ENCODE peak calls at places on chromosomes 7 and 10, in five cellular contexts. T is NB4, X is neural crest cell, V is IMR-90, B is endothelial cell. A is an unnamed sample.
A peak's percentile ranks its signal among the peaks of the same experiment; 100 is the strongest.

GRCh38 chr7:142482899-142483658 is 225.2 kb upstream of the PRSS58 start:
- DNase-seq in T (peak; percentile 75), B (peak; percentile 68), V (peak; percentile 66), X (peak; percentile 30), A (no peak)

GRCh38 chr7:18293759-18294158 is 201.8 kb upstream of the HDAC9 start:
- DNase-seq in X (no peak), T (no peak), V (no peak), B (no peak), A (no peak)

GRCh38 chr10:104689547-104689946 is 48.5 kb downstream of the SORCS3 start:
- DNase-seq in T (no peak), V (no peak), B (no peak), X (no peak), A (peak; percentile 57)

GRCh38 chr10:35565602-35566061 is 39.5 kb upstream of the GJD4 start:
- DNase-seq in B (no peak), X (no peak), T (no peak), V (peak; percentile 71), A (no peak)

GRCh38 chr10:22369433-22370072 is 24.3 kb downstream of the SPAG6 start:
- DNase-seq in V (peak; percentile 6), B (no peak), X (no peak), T (peak; percentile 71), A (no peak)

GRCh38 chr10:79060641-79061255 is 8.0 kb upstream of the ZMIZ1 start:
- DNase-seq in B (no peak), T (no peak), V (no peak), X (no peak), A (no peak)

GRCh38 chr7:122970740-122971725 is 24.5 kb downstream of the TAS2R16 start:
- DNase-seq in V (no peak), B (no peak), T (no peak), X (no peak), A (no peak)

GRCh38 chr7:51764981-51765380 is 448.4 kb upstream of the COBL start:
- DNase-seq in T (no peak), X (no peak), B (no peak), V (no peak), A (no peak)

GRCh38 chr10:120782336-120782735 is 68.8 kb upstream of the WDR11 start:
- DNase-seq in X (no peak), V (no peak), B (no peak), T (no peak), A (no peak)

GRCh38 chr10:58715056-58715455 is 202.4 kb downstream of the BICC1 start:
- DNase-seq in V (peak; percentile 23), T (no peak), X (no peak), B (no peak), A (no peak)

GRCh38 chr7:55423891-55424290 is 58.8 kb downstream of the LANCL2 start:
- DNase-seq in V (peak; percentile 24), X (no peak), B (no peak), T (no peak), A (no peak)

GRCh38 chr7:51292596-51292995 is 24.0 kb downstream of the COBL start:
- DNase-seq in X (no peak), V (no peak), B (no peak), T (no peak), A (no peak)

GRCh38 chr10:108848016-108848415 is 1075.3 kb downstream of the XPNPEP1 start:
- DNase-seq in B (no peak), X (no peak), V (no peak), T (no peak), A (no peak)

GRCh38 chr7:27182861-27183681 is 2.0 kb downstream of the HOXA11 start:
- DNase-seq in B (no peak), X (no peak), V (no peak), T (peak; percentile 61), A (no peak)

GRCh38 chr10:95430231-95430951 is 130.8 kb downstream of the SORBS1 start:
- DNase-seq in T (peak; percentile 66), B (peak; percentile 53), V (peak; percentile 44), X (peak; percentile 28), A (no peak)

GRCh38 chr7:75575488-75576112 is 83.5 kb downstream of the SPDYE5 start:
- DNase-seq in V (no peak), X (no peak), T (no peak), B (no peak), A (no peak)

GRCh38 chr7:74572301-74573090 is 85.0 kb upstream of the GTF2I start:
- DNase-seq in V (no peak), X (no peak), B (no peak), T (no peak), A (no peak)

GRCh38 chr10:3312403-3312802 is 139.8 kb upstream of the PITRM1 start:
- DNase-seq in T (no peak), X (no peak), V (no peak), B (no peak), A (no peak)

GRCh38 chr10:49104323-49104722 is 11.0 kb downstream of the VSTM4 start:
- DNase-seq in V (no peak), T (no peak), B (no peak), X (no peak), A (no peak)

GRCh38 chr7:102992820-102993531 is 80.2 kb downstream of the LRRC17 start:
- DNase-seq in B (no peak), X (no peak), V (peak; percentile 87), T (peak; percentile 60), A (no peak)

GRCh38 chr7:79137942-79138341 is 315.5 kb downstream of the MAGI2 start:
- DNase-seq in V (peak; percentile 73), B (no peak), X (no peak), T (peak; percentile 38), A (no peak)

GRCh38 chr10:1142596-1142995 is 86.4 kb downstream of the WDR37 start:
- DNase-seq in V (no peak), T (no peak), B (peak; percentile 30), X (no peak), A (peak; percentile 48)

GRCh38 chr10:29461042-29461441 is 172.2 kb downstream of the LYZL1 start:
- DNase-seq in T (no peak), X (no peak), B (no peak), V (no peak), A (no peak)

GRCh38 chr10:88974012-88974411 is 16.6 kb upstream of the FAS start:
- DNase-seq in T (no peak), X (no peak), V (peak; percentile 47), B (no peak), A (no peak)

GRCh38 chr10:110324805-110325280 is 20.1 kb upstream of the SMNDC1 start:
- DNase-seq in V (peak; percentile 58), X (no peak), B (no peak), T (no peak), A (no peak)

GRCh38 chr7:151408839-151409554 is 841 bp downstream of the WDR86 start:
- DNase-seq in V (no peak), T (peak; percentile 57), B (peak; percentile 48), X (peak; percentile 27), A (no peak)

GRCh38 chr7:140625908-140626868 is 14.4 kb downstream of the DENND2A start:
- DNase-seq in X (no peak), V (peak; percentile 100), T (no peak), B (peak; percentile 43), A (peak; percentile 95)

GRCh38 chr10:116312534-116312933 is 11.7 kb upstream of the CCDC172 start:
- DNase-seq in X (no peak), B (no peak), T (no peak), V (no peak), A (no peak)

GRCh38 chr7:24727165-24728120 is 29.8 kb downstream of the GSDME start:
- DNase-seq in B (no peak), T (peak; percentile 33), X (no peak), V (no peak), A (peak; percentile 73)

GRCh38 chr7:3106353-3106752 is 62.7 kb upstream of the CARD11 start:
- DNase-seq in V (no peak), B (no peak), T (no peak), X (no peak), A (no peak)

GRCh38 chr7:30976381-30976780 is 12.6 kb downstream of the GHRHR start:
- DNase-seq in B (no peak), V (no peak), T (no peak), X (no peak), A (no peak)

GRCh38 chr7:157644946-157645345 is 308.1 kb downstream of the DNAJB6 start:
- DNase-seq in T (no peak), B (no peak), V (no peak), X (no peak), A (no peak)

GRCh38 chr7:5646846-5647245 is 134.6 kb downstream of the RNF216 start:
- DNase-seq in X (no peak), B (no peak), T (peak; percentile 70), V (peak; percentile 76), A (no peak)

GRCh38 chr7:21767300-21767900 is 178.3 kb downstream of the CDCA7L start:
- DNase-seq in X (peak; percentile 27), V (peak; percentile 24), B (peak; percentile 49), T (peak; percentile 72), A (no peak)

GRCh38 chr10:115558252-115558651 is 465.1 kb downstream of the ATRNL1 start:
- DNase-seq in B (no peak), X (no peak), V (no peak), T (no peak), A (no peak)

GRCh38 chr10:128505346-128505745 is 379.1 kb upstream of the MKI67 start:
- DNase-seq in X (no peak), T (no peak), V (no peak), B (no peak), A (no peak)
- TF ChIP-seq CTCF in X (no peak), T (no peak), V (no peak), B (no peak), A (no peak)

DNA sequence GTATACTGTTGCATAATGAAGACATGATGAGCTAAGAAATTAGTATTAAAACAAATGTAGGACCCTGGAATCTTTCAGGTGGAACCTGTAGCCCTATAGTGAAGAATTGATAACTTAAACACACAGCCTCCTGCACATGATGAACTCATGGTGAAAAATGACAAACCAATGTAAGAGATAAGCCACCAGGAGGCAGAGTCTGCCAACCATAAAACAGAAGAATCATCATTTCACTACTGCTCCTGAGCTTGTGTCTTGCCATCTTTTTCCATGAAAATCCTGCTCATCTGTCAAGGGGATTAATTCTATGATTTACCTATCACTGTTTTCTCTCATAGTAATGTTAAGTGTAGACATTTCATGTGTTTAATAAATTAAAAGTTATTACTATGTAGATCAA is 363.9 kb downstream of the MALRD1 start:
- DNase-seq in B (peak; percentile 19), V (peak; percentile 45), X (no peak), T (peak; percentile 10), A (no peak)
- TF ChIP-seq CTCF in B (no peak), V (peak; percentile 52), X (peak; percentile 72), T (peak; percentile 5), A (peak; percentile 64)

DNA sequence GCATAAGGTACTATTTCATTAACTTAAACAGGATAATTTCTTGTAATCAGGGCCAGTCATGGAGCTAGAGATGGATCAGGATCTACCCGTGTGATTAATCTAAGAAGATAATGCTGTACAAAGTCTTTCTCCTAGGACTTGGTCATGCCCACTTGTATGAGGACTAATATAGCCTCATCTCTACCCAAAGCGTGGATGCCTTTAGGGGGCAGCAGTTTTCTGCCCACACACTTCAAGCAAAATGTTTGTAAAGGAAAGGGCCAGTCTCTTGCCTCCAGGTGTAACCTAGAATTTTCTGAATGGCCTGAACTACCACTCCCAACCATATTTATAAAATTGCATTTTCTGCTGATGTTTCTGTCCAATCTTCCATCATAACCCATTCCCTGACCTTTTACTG is 764.0 kb upstream of the IGFBP3 start:
- DNase-seq in T (peak; percentile 9), X (no peak), V (no peak), B (no peak), A (no peak)
- TF ChIP-seq CTCF in T (peak; percentile 26), X (no peak), V (no peak), B (no peak), A (no peak)

DNA sequence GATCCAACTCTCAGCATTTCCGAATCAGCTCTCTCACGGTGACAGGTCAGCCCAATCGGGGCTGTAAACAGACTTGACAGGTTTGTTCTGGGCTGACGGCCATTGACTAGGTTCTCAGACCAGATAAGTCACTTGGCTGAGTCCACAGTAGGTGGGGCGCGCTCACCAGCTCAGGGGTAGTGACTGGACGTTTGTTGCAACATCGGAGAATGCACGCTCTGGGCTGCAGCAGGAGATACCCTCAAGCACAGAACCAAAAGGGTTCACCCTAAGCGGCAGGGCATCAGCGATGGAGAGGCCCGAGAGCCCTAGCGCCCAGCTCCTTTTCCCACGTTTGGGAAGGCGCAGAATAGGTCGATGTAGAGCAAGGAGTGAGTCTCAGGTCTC is 1.8 kb downstream of the KLLN start:
- DNase-seq in B (peak; percentile 46), V (peak; percentile 89), X (no peak), T (peak; percentile 96), A (no peak)
- TF ChIP-seq CTCF in B (no peak), V (peak; percentile 45), X (no peak), T (peak; percentile 30), A (no peak)